ENCODE peak calls at places on chromosomes 1 and 21, in four cellular contexts. F is WTC11, L is A549, K is B cell. I is an unnamed sample.

GRCh38 chr1:48066951-48067350 is 69.8 kb upstream of the TRABD2B start:
- DNase-seq in F (no peak), L (no peak), K (no peak), I (no peak)

GRCh38 chr1:204483791-204484190 is 10.8 kb downstream of the PIK3C2B start:
- DNase-seq in F (no peak), L (no peak), K (no peak), I (no peak)

GRCh38 chr1:64328195-64328594 is 124.8 kb downstream of the UBE2U start:
- DNase-seq in F (no peak), L (no peak), K (no peak), I (no peak)

GRCh38 chr21:39630191-39630591 is 17.5 kb downstream of the B3GALT5 start:
- DNase-seq in F (no peak), L (peak), K (no peak), I (peak)

GRCh38 chr21:46113497-46114176 is 15.7 kb downstream of the COL6A2 start:
- DNase-seq in F (no peak), L (no peak), K (no peak), I (no peak)

GRCh38 chr1:58901008-58901407 is 117.2 kb upstream of the JUN start:
- DNase-seq in F (no peak), L (no peak), K (no peak), I (no peak)

GRCh38 chr1:107378602-107379265 is 237.9 kb downstream of the NTNG1 start:
- DNase-seq in F (no peak), L (no peak), K (no peak), I (no peak)

GRCh38 chr1:233945979-233946378 is 41.5 kb downstream of the SLC35F3 start:
- DNase-seq in F (no peak), L (no peak), K (no peak), I (no peak)

GRCh38 chr1:214494706-214495105 is 56.7 kb downstream of the PTPN14 start:
- DNase-seq in F (no peak), L (peak), K (no peak), I (peak)

GRCh38 chr1:110393691-110394564 is 3.1 kb upstream of the SLC16A4 start:
- DNase-seq in F (no peak), L (peak), K (no peak), I (peak)

GRCh38 chr1:61459345-61459744 is 265.6 kb downstream of the TM2D1 start:
- DNase-seq in F (peak), L (no peak), K (no peak), I (no peak)

GRCh38 chr1:44212355-44213221 is 683 bp upstream of the DMAP1 start:
- DNase-seq in F (no peak), L (no peak), K (no peak), I (no peak)

GRCh38 chr1:203525685-203526084 is 31.7 kb downstream of the OPTC start:
- DNase-seq in F (no peak), L (no peak), K (no peak), I (no peak)

GRCh38 chr1:28194326-28195035 is 18.0 kb upstream of the PTAFR start:
- DNase-seq in F (no peak), L (no peak), K (no peak), I (no peak)

GRCh38 chr21:44401386-44402160 is 48.2 kb downstream of the TRPM2 start:
- DNase-seq in F (no peak), L (no peak), K (no peak), I (no peak)

GRCh38 chr1:208921259-208921658 is 662.3 kb upstream of the CAMK1G start:
- DNase-seq in F (no peak), L (no peak), K (no peak), I (no peak)

GRCh38 chr1:36888811-36889477 is 145.4 kb downstream of the GRIK3 start:
- DNase-seq in F (no peak), L (no peak), K (no peak), I (no peak)

GRCh38 chr1:235946570-235946981 is 79.9 kb upstream of the LYST start:
- DNase-seq in F (no peak), L (no peak), K (no peak), I (peak)

GRCh38 chr1:201354901-201355295 is 22.6 kb downstream of the TNNT2 start:
- DNase-seq in F (no peak), L (no peak), K (no peak), I (no peak)

GRCh38 chr1:3587133-3587733 is 24.1 kb downstream of the MEGF6 start:
- DNase-seq in F (no peak), L (peak), K (no peak), I (peak)

GRCh38 chr1:21397813-21398188 is 42.1 kb upstream of the NBPF3 start:
- DNase-seq in F (peak), L (no peak), K (no peak), I (no peak)

DNA sequence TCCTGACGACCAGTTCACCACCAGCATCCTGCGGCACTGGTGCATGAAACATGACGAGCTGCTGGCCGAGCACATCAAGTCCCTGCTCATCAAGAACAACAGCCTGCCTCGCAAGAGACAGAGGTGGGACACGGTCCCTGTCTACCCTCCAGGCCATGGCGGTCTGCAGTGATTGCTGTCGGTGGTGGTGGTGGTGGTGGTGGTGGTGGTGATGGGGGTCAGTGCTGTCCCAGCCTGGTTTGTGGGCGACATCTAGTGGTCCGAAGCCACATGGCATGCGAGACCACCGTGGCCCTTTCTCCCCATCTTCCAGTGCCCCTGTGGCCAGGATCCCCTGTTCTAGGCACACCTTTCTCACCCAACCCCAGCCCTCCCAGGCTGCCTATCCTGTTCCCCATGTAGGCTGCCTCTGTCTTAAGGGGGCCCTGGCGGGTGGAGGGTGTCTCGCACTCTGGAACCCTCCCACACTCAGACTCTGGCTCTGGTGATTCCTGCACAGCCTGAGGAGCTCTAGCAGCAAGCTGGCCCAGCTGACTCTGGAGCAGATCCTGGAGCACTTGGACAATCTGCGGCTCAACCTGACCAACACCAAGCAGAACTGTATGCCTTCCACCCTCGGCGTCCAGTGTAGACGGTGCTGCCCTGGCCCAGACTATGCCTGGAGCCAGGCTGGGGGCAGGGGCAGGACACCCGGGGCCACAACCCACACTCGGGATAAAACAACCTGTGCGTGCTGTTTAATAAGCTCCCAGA is 3.2 kb upstream of the SLC27A3 start:
- DNase-seq in F (peak), L (peak), K (peak), I (no peak)
- TF ChIP-seq CTCF in F (peak), L (peak), K (no peak), I (peak)

GRCh38 chr1:212628056-212628455 is 19.5 kb downstream of the ATF3 start:
- DNase-seq in F (no peak), L (no peak), K (no peak), I (no peak)
- TF ChIP-seq CTCF in F (no peak), L (no peak), K (no peak), I (no peak)

GRCh38 chr1:245549981-245550701 is 395.4 kb downstream of the KIF26B start:
- DNase-seq in F (peak), L (no peak), K (no peak), I (no peak)

GRCh38 chr1:245550702-245551008 is 395.9 kb downstream of the KIF26B start:
- DNase-seq in F (no peak), L (no peak), K (no peak), I (no peak)

GRCh38 chr1:245556057-245556456 is 401.3 kb downstream of the KIF26B start:
- DNase-seq in F (no peak), L (no peak), K (no peak), I (no peak)

GRCh38 chr1:245551536-245551935 is 396.8 kb downstream of the KIF26B start:
- DNase-seq in F (no peak), L (no peak), K (no peak), I (no peak)

DNA sequence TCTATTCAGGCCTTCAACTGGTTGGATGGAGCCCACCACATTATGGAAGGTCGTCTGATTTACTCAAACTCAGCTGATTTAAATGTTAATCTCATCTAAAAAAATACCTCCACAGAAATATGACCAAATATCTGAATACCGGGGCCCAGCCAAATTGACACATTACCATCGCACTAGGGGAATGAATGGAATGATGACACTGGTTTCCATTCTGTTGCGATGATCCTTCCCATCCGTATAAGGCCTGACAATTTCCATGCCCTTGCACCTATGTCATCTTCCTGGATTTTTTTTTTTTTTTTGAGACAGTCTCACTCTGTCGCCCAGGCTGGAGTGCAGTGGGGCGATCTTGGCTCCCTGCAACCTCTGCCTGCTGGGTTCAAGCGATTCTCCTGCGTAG is 397.5 kb downstream of the KIF26B start:
- DNase-seq in F (no peak), L (no peak), K (no peak), I (no peak)
- TF ChIP-seq CTCF in F (no peak), L (no peak), K (no peak), I (no peak)

GRCh38 chr1:156122086-156122485 is 7.6 kb downstream of the LMNA start:
- DNase-seq in F (no peak), L (no peak), K (no peak), I (no peak)

GRCh38 chr1:156121441-156121840 is 6.9 kb downstream of the LMNA start:
- DNase-seq in F (no peak), L (no peak), K (no peak), I (no peak)

GRCh38 chr1:156122519-156123355 is 8.2 kb downstream of the LMNA start:
- DNase-seq in F (no peak), L (peak), K (no peak), I (peak)

GRCh38 chr1:156124557-156125483 is 10.3 kb downstream of the LMNA start:
- DNase-seq in F (no peak), L (peak), K (no peak), I (peak)

DNA sequence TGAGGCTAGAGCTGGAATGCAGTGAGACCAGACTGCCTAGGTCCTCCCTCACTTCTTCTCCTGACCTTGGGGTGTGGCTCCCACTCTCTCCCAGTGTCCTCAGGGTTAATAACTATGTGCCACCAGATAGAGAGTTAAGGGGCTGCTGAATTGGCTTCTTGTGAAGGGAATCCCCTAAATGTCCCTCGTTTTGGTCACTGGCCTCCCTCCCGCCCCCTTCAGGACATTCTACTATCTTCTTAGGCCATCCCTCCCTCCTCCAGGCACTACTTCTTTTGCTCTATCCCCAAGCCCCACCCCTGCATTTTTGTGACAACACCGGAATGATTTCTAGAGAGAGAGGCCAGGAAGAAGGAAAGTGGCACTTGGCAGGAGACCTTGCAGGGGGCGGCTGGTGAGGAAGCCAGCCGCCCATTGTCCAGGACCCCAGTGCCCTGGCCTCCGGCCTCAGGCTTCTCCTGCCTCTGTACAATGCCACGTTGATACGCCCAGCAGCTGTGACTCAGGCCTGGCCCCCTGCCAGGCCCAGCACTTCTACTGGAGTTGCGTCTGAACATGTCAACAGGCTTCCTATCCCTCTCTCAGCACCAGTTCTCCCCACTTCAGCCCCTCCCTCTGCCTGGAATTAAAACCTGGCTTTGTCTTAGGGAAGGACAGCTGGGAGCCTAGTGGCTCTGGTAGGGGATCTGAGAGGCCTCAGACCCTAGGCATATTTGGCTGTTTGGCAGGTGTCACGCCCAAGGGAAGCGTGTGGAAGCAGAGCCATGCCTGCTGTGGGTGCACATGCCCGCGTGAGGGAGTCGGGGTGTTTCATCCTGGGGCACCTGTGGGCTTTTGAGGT is 9.1 kb downstream of the LMNA start:
- DNase-seq in F (peak), L (peak), K (no peak), I (peak)
- TF ChIP-seq CTCF in F (peak), L (peak), K (no peak), I (peak)